ENCODE peak calls at places on chromosomes 2 and 18, in eight cellular contexts. P, A, M, N, L, Z, F and K are unnamed samples.

GRCh38 chr2:178152977-178153376 is 40.7 kb downstream of the RBM45 start:
- DNase-seq in P (no peak), A (no peak), M (no peak), N (no peak), L (no peak), Z (no peak), F (no peak), K (no peak)

GRCh38 chr2:54065411-54065810 is 50.0 kb upstream of the ACYP2 start:
- DNase-seq in P (no peak), A (no peak), M (no peak), N (no peak), L (no peak), Z (peak), F (no peak), K (no peak)

GRCh38 chr2:174673876-174674275 is 76.3 kb upstream of the WIPF1 start:
- DNase-seq in P (no peak), A (no peak), M (no peak), N (no peak), L (no peak), Z (no peak), F (no peak), K (no peak)

GRCh38 chr2:177694348-177694747 is 301.8 kb downstream of the AGPS start:
- DNase-seq in P (no peak), A (no peak), M (no peak), N (no peak), L (no peak), Z (no peak), F (no peak), K (no peak)

GRCh38 chr2:73852020-73852419 is 23.3 kb downstream of the STAMBP start:
- DNase-seq in P (no peak), A (no peak), M (peak), N (no peak), L (no peak), Z (peak), F (no peak), K (no peak)

GRCh38 chr2:28750316-28751101 is 1.1 kb upstream of the PPP1CB start:
- DNase-seq in P (no peak), A (no peak), M (no peak), N (no peak), L (no peak), Z (no peak), F (peak), K (peak)

GRCh38 chr2:52135235-52135634 is 1103.3 kb upstream of the NRXN1 start:
- DNase-seq in P (no peak), A (no peak), M (no peak), N (no peak), L (no peak), Z (no peak), F (no peak), K (no peak)

GRCh38 chr2:159904565-159905281 is 106.7 kb upstream of the CD302 start:
- DNase-seq in P (no peak), A (peak), M (no peak), N (peak), L (peak), Z (peak), F (peak), K (no peak)

GRCh38 chr2:124178719-124179118 is 153.6 kb downstream of the CNTNAP5 start:
- DNase-seq in P (no peak), A (no peak), M (no peak), N (no peak), L (no peak), Z (no peak), F (no peak), K (no peak)

GRCh38 chr18:13296868-13297574 is 78.5 kb downstream of the LDLRAD4 start:
- DNase-seq in P (no peak), A (no peak), M (no peak), N (no peak), L (no peak), Z (no peak), F (no peak), K (no peak)

GRCh38 chr2:66481100-66481549 is 46.2 kb downstream of the MEIS1 start:
- DNase-seq in P (peak), A (no peak), M (peak), N (no peak), L (no peak), Z (no peak), F (no peak), K (no peak)

GRCh38 chr2:233372855-233373254 is 18.6 kb downstream of the DGKD start:
- DNase-seq in P (no peak), A (no peak), M (no peak), N (no peak), L (no peak), Z (no peak), F (no peak), K (no peak)

GRCh38 chr2:45339253-45339652 is 271.8 kb downstream of the SRBD1 start:
- DNase-seq in P (no peak), A (no peak), M (no peak), N (no peak), L (no peak), Z (no peak), F (no peak), K (no peak)

GRCh38 chr18:63266888-63267790 is 52.4 kb downstream of the BCL2 start:
- DNase-seq in P (no peak), A (no peak), M (no peak), N (no peak), L (no peak), Z (no peak), F (no peak), K (no peak)

GRCh38 chr18:52716926-52717325 is 376.9 kb downstream of the DCC start:
- DNase-seq in P (no peak), A (no peak), M (no peak), N (no peak), L (no peak), Z (peak), F (no peak), K (peak)

GRCh38 chr2:86286518-86286917 is 50.9 kb downstream of the REEP1 start:
- DNase-seq in P (no peak), A (no peak), M (no peak), N (no peak), L (peak), Z (no peak), F (no peak), K (no peak)

GRCh38 chr2:117936871-117937428 is 76.9 kb downstream of the CCDC93 start:
- DNase-seq in P (no peak), A (no peak), M (no peak), N (no peak), L (no peak), Z (no peak), F (no peak), K (no peak)

GRCh38 chr2:62789518-62789917 is 84.0 kb downstream of the EHBP1 start:
- DNase-seq in P (no peak), A (no peak), M (no peak), N (no peak), L (no peak), Z (no peak), F (no peak), K (no peak)

GRCh38 chr18:2982452-2983172 is 30.3 kb downstream of the LPIN2 start:
- DNase-seq in P (no peak), A (no peak), M (no peak), N (no peak), L (no peak), Z (no peak), F (no peak), K (no peak)

GRCh38 chr2:71069376-71069775 is 928 bp downstream of the NAGK start:
- DNase-seq in P (no peak), A (no peak), M (no peak), N (no peak), L (no peak), Z (no peak), F (no peak), K (no peak)

GRCh38 chr2:129705105-129705504 is 274.4 kb upstream of the RAB6C start:
- DNase-seq in P (no peak), A (no peak), M (no peak), N (no peak), L (no peak), Z (no peak), F (no peak), K (no peak)

GRCh38 chr2:241811209-241811951 is 2.4 kb downstream of the NEU4 start:
- DNase-seq in P (no peak), A (no peak), M (no peak), N (peak), L (peak), Z (no peak), F (no peak), K (no peak)

GRCh38 chr18:47953471-47953931 is 23.0 kb upstream of the SMAD2 start:
- DNase-seq in P (peak), A (no peak), M (no peak), N (no peak), L (no peak), Z (peak), F (no peak), K (no peak)

GRCh38 chr2:211479496-211480150 is 923.2 kb downstream of the CPS1 start:
- DNase-seq in P (no peak), A (no peak), M (no peak), N (no peak), L (no peak), Z (no peak), F (no peak), K (no peak)

GRCh38 chr18:64244571-64244970 is 95.7 kb upstream of the LINC00305 start:
- DNase-seq in P (no peak), A (no peak), M (no peak), N (no peak), L (no peak), Z (no peak), F (no peak), K (no peak)

GRCh38 chr2:127770973-127771735 is 39.8 kb downstream of the WDR33 start:
- DNase-seq in P (no peak), A (no peak), M (no peak), N (no peak), L (no peak), Z (peak), F (no peak), K (no peak)

GRCh38 chr18:10490401-10491289 is 35.2 kb upstream of the NAPG start:
- DNase-seq in P (no peak), A (peak), M (no peak), N (peak), L (no peak), Z (no peak), F (peak), K (peak)

GRCh38 chr2:133362061-133362476 is 206.2 kb downstream of the NCKAP5 start:
- DNase-seq in P (peak), A (no peak), M (peak), N (no peak), L (no peak), Z (peak), F (no peak), K (peak)

GRCh38 chr2:50591642-50592041 is 440.3 kb downstream of the NRXN1 start:
- DNase-seq in P (no peak), A (no peak), M (no peak), N (no peak), L (no peak), Z (no peak), F (no peak), K (no peak)

GRCh38 chr2:162888641-162889040 is 50.1 kb upstream of the KCNH7 start:
- DNase-seq in P (no peak), A (no peak), M (no peak), N (no peak), L (no peak), Z (no peak), F (no peak), K (no peak)

GRCh38 chr2:200786826-200787225 is 24.9 kb upstream of the BZW1 start:
- DNase-seq in P (no peak), A (no peak), M (peak), N (no peak), L (no peak), Z (peak), F (no peak), K (no peak)

GRCh38 chr2:86675611-86676015 is 44.5 kb upstream of the RMND5A start:
- DNase-seq in P (no peak), A (no peak), M (no peak), N (no peak), L (no peak), Z (peak), F (no peak), K (no peak)

GRCh38 chr18:8938817-8939216 is 163.7 kb upstream of the NDUFV2 start:
- DNase-seq in P (no peak), A (no peak), M (no peak), N (no peak), L (no peak), Z (no peak), F (no peak), K (no peak)

GRCh38 chr2:191382801-191383200 is 137.6 kb downstream of the MYO1B start:
- DNase-seq in P (no peak), A (no peak), M (peak), N (no peak), L (no peak), Z (peak), F (no peak), K (no peak)